ENCODE peak calls at places on chromosomes 11 and 22, in six cellular contexts. O is activated CD4-positive, CD25-positive, alpha-beta regulatory T cell; E is epithelial cell of proximal tubule; J is NCI-H774; V is AG08396; L is activated T-cell treated with anti-CD3 and anti-CD28 coated beads, Interleukin-2, amount 50 U/mL, for 48 hours. U is an unnamed sample.

GRCh38 chr22:50114221-50114981 is 24.6 kb downstream of the MOV10L1 start:
- DNase-seq in J (no peak), L (no peak), V (peak), O (no peak), E (no peak), U (no peak)

GRCh38 chr22:50608996-50609395 is 8.4 kb downstream of the MAPK8IP2 start:
- DNase-seq in E (no peak), J (no peak), O (no peak), V (no peak), L (no peak), U (no peak)

GRCh38 chr11:130999086-130999485 is 82.8 kb upstream of the SNX19 start:
- DNase-seq in L (no peak), V (peak), E (no peak), O (no peak), J (no peak), U (no peak)

GRCh38 chr11:117822031-117822521 is 2.5 kb downstream of the FXYD2 start:
- DNase-seq in V (no peak), L (peak), O (peak), E (no peak), J (peak), U (no peak)

GRCh38 chr11:103257360-103257759 is 148.1 kb downstream of the DYNC2H1 start:
- DNase-seq in E (no peak), L (no peak), J (no peak), O (no peak), V (peak), U (no peak)

GRCh38 chr11:46159694-46160093 is 38.4 kb upstream of the PHF21A start:
- DNase-seq in O (no peak), E (no peak), V (no peak), J (no peak), L (no peak), U (no peak)

GRCh38 chr11:22567759-22568158 is 57.9 kb downstream of the FANCF start:
- DNase-seq in L (no peak), J (no peak), V (no peak), O (no peak), E (no peak), U (no peak)

GRCh38 chr11:99893803-99894202 is 793.3 kb upstream of the ARHGAP42 start:
- DNase-seq in J (peak), L (no peak), V (no peak), E (no peak), O (no peak), U (no peak)

GRCh38 chr22:20141186-20142077 is 9.4 kb downstream of the CCDC188 start:
- DNase-seq in J (no peak), O (no peak), L (no peak), V (peak), E (peak), U (peak)

GRCh38 chr11:33899383-33900037 is 7.6 kb upstream of the LMO2 start:
- DNase-seq in J (no peak), V (peak), E (no peak), O (no peak), L (no peak), U (peak)

GRCh38 chr11:107769189-107769588 is 57.3 kb upstream of the SLN start:
- DNase-seq in O (no peak), V (no peak), J (no peak), E (no peak), L (no peak), U (peak)

GRCh38 chr11:68950268-68950667 is 30.5 kb downstream of the MRGPRD start:
- DNase-seq in E (no peak), O (no peak), J (no peak), V (no peak), L (no peak), U (no peak)

GRCh38 chr22:46377566-46378498 is 42.3 kb downstream of the TRMU start:
- DNase-seq in J (no peak), E (no peak), V (peak), O (no peak), L (no peak), U (peak)

GRCh38 chr11:100094121-100094865 is 592.8 kb upstream of the ARHGAP42 start:
- DNase-seq in L (no peak), J (no peak), V (no peak), O (no peak), E (no peak), U (no peak)

GRCh38 chr11:83092488-83093384 is 21.0 kb upstream of the RAB30 start:
- DNase-seq in O (no peak), L (no peak), J (no peak), E (peak), V (no peak), U (peak)

GRCh38 chr11:31445621-31446020 is 63.8 kb downstream of the IMMP1L start:
- DNase-seq in O (no peak), J (no peak), V (no peak), L (no peak), E (peak), U (no peak)

GRCh38 chr11:91435694-91436375 is 788.8 kb upstream of the FAT3 start:
- DNase-seq in J (no peak), V (no peak), O (no peak), L (no peak), E (no peak), U (no peak)

GRCh38 chr11:46202696-46203391 is 74.6 kb upstream of the CREB3L1 start:
- DNase-seq in J (no peak), E (no peak), V (no peak), L (no peak), O (no peak), U (no peak)

GRCh38 chr11:59769086-59769485 is 13.9 kb downstream of the STX3 start:
- DNase-seq in E (no peak), O (no peak), J (no peak), V (no peak), L (no peak), U (no peak)

GRCh38 chr11:21177379-21177778 is 508.0 kb downstream of the NELL1 start:
- DNase-seq in V (no peak), J (no peak), E (no peak), O (no peak), L (no peak), U (no peak)

GRCh38 chr11:93099811-93100210 is 98.0 kb downstream of the SLC36A4 start:
- DNase-seq in L (no peak), E (no peak), J (no peak), V (peak), O (no peak), U (no peak)

GRCh38 chr11:88454881-88455280 is 117.3 kb upstream of the CTSC start:
- DNase-seq in J (no peak), L (no peak), E (no peak), O (no peak), V (peak), U (no peak)

GRCh38 chr22:22013559-22014284 is 31.1 kb upstream of the TOP3B start:
- DNase-seq in J (no peak), O (no peak), E (no peak), V (no peak), L (no peak), U (no peak)